ENCODE peak calls at places on chromosomes 7 and 10, in seven cellular contexts. T is activated CD4-positive, alpha-beta T cell treated with anti-CD3 and anti-CD28 coated beads, Interleukin-2, amount 10 ng/mL, durations not matched to agents 7 days and 5 days; F is anterior cingulate cortex; Q is AG10803; N is stimulated activated CD4-positive, alpha-beta T cell treated with anti-CD3 and anti-CD28 coated beads, TNF-alpha, amount 100 ng/mL, for 1 hour; K is iris pigment epithelial cell; G is AG08395. Y is an unnamed sample.

GRCh38 chr7:36280840-36281812 is 108.5 kb upstream of the ANLN start:
- DNase-seq in T (no peak), F (no peak), Q (peak), N (no peak), K (peak), G (peak), Y (no peak)

GRCh38 chr7:95690367-95690947 is 81.9 kb upstream of the DYNC1I1 start:
- DNase-seq in T (peak), F (no peak), Q (peak), N (no peak), K (peak), G (peak), Y (no peak)

GRCh38 chr10:55398463-55398862 is 597.4 kb upstream of the PCDH15 start:
- DNase-seq in T (no peak), F (no peak), Q (no peak), N (no peak), K (no peak), G (no peak), Y (no peak)

GRCh38 chr7:44212581-44213184 is 11.9 kb downstream of the YKT6 start:
- DNase-seq in T (no peak), F (no peak), Q (no peak), N (no peak), K (no peak), G (no peak), Y (no peak)

GRCh38 chr7:91383186-91383585 is 119.0 kb downstream of the FZD1 start:
- DNase-seq in T (no peak), F (no peak), Q (peak), N (no peak), K (peak), G (peak), Y (no peak)

GRCh38 chr10:27155073-27155754 is at the start of gene MASTL:
- DNase-seq in T (peak), F (peak), Q (peak), N (peak), K (peak), G (peak), Y (peak)

GRCh38 chr7:77321300-77321699 is 94.8 kb downstream of the GSAP start:
- DNase-seq in T (no peak), F (no peak), Q (peak), N (no peak), K (no peak), G (no peak), Y (no peak)

GRCh38 chr10:130138479-130138866 is 2.3 kb downstream of the GLRX3 start:
- DNase-seq in T (no peak), F (no peak), Q (peak), N (no peak), K (peak), G (peak), Y (peak)

GRCh38 chr10:84348860-84349259 is 20.5 kb downstream of the CCSER2 start:
- DNase-seq in T (no peak), F (no peak), Q (peak), N (no peak), K (peak), G (peak), Y (no peak)

GRCh38 chr10:50610364-50610763 is 13.4 kb downstream of the SGMS1 start:
- DNase-seq in T (no peak), F (no peak), Q (no peak), N (no peak), K (no peak), G (no peak), Y (no peak)

GRCh38 chr10:71365366-71365765 is 31.4 kb upstream of the CDH23 start:
- DNase-seq in T (no peak), F (no peak), Q (no peak), N (no peak), K (no peak), G (no peak), Y (no peak)

GRCh38 chr10:43372751-43373445 is 1.5 kb downstream of the FXYD4 start:
- DNase-seq in T (no peak), F (no peak), Q (no peak), N (no peak), K (no peak), G (no peak), Y (no peak)

GRCh38 chr10:4691301-4691700 is 134.7 kb upstream of the AKR1E2 start:
- DNase-seq in T (no peak), F (no peak), Q (no peak), N (no peak), K (no peak), G (no peak), Y (no peak)

GRCh38 chr7:131836733-131837132 is 280.3 kb upstream of the PODXL start:
- DNase-seq in T (no peak), F (no peak), Q (no peak), N (no peak), K (no peak), G (no peak), Y (no peak)

GRCh38 chr7:7424151-7424873 is 111.4 kb downstream of the COL28A1 start:
- DNase-seq in T (peak), F (no peak), Q (peak), N (no peak), K (peak), G (peak), Y (peak)

GRCh38 chr10:22321831-22322662 is 1.1 kb downstream of the BMI1 start:
- DNase-seq in T (no peak), F (no peak), Q (no peak), N (no peak), K (no peak), G (no peak), Y (peak)

GRCh38 chr10:48478980-48479811 is 125.7 kb downstream of the ARHGAP22 start:
- DNase-seq in T (no peak), F (no peak), Q (no peak), N (no peak), K (no peak), G (no peak), Y (peak)

GRCh38 chr10:122279725-122280141 is 8.6 kb downstream of the BTBD16 start:
- DNase-seq in T (no peak), F (no peak), Q (peak), N (no peak), K (peak), G (peak), Y (peak)

GRCh38 chr7:70665997-70666396 is 465.9 kb upstream of the GALNT17 start:
- DNase-seq in T (no peak), F (no peak), Q (no peak), N (no peak), K (no peak), G (no peak), Y (no peak)

GRCh38 chr7:116999316-116999715 is 46.0 kb downstream of the ST7 start:
- DNase-seq in T (no peak), F (no peak), Q (peak), N (no peak), K (peak), G (no peak), Y (no peak)

GRCh38 chr7:6590645-6591110 is 857 bp downstream of the INTS15 start:
- DNase-seq in T (no peak), F (no peak), Q (no peak), N (no peak), K (peak), G (no peak), Y (no peak)

GRCh38 chr10:10870523-10871241 is 147.0 kb upstream of the CELF2 start:
- DNase-seq in T (no peak), F (no peak), Q (peak), N (no peak), K (no peak), G (no peak), Y (no peak)

GRCh38 chr10:13792011-13792410 is 205.2 kb downstream of the PRPF18 start:
- DNase-seq in T (no peak), F (no peak), Q (no peak), N (no peak), K (no peak), G (no peak), Y (no peak)

GRCh38 chr7:30933124-30933893 is 21.7 kb downstream of the AQP1 start:
- DNase-seq in T (no peak), F (no peak), Q (no peak), N (no peak), K (no peak), G (no peak), Y (no peak)

GRCh38 chr10:79025113-79025832 is 43.5 kb upstream of the ZMIZ1 start:
- DNase-seq in T (no peak), F (peak), Q (no peak), N (no peak), K (no peak), G (no peak), Y (peak)

GRCh38 chr7:25391295-25391861 is 163.1 kb upstream of the NPVF start:
- DNase-seq in T (no peak), F (no peak), Q (peak), N (no peak), K (peak), G (peak), Y (no peak)

GRCh38 chr7:157926107-157926506 is 589.3 kb downstream of the DNAJB6 start:
- DNase-seq in T (no peak), F (no peak), Q (no peak), N (no peak), K (no peak), G (no peak), Y (no peak)

GRCh38 chr7:157383868-157384267 is 47.1 kb downstream of the DNAJB6 start:
- DNase-seq in T (no peak), F (no peak), Q (no peak), N (no peak), K (no peak), G (no peak), Y (no peak)

Y was measured in Peyer's patch.